ENCODE peak calls at places on chromosome 17, in five cellular contexts. One of them, this sample, is unnamed.

GRCh38 chr17:28989028-28989427 is 16.8 kb downstream of the SEZ6 start:
- DNase-seq in astrocyte: no peak
- DNase-seq in DND-41: no peak
- DNase-seq in pancreas: no peak
- DNase-seq in RWPE1: no peak
- DNase-seq in this sample: no peak

GRCh38 chr17:35795007-35795870 is at the start of gene MMP28:
- DNase-seq in DND-41: no peak
- DNase-seq in astrocyte: peak
- DNase-seq in RWPE1: peak
- DNase-seq in pancreas: peak
- DNase-seq in this sample: peak

GRCh38 chr17:32142857-32143524 is 689 bp downstream of the RHOT1 start:
- DNase-seq in astrocyte: peak
- DNase-seq in RWPE1: peak
- DNase-seq in pancreas: peak
- DNase-seq in DND-41: peak
- DNase-seq in this sample: no peak

GRCh38 chr17:7582401-7583252 is 1.0 kb upstream of the MPDU1 start:
- DNase-seq in RWPE1: no peak
- DNase-seq in pancreas: no peak
- DNase-seq in astrocyte: no peak
- DNase-seq in DND-41: no peak
- DNase-seq in this sample: no peak

GRCh38 chr17:43615330-43615729 is 46.4 kb downstream of the MEOX1 start:
- DNase-seq in RWPE1: peak
- DNase-seq in astrocyte: no peak
- DNase-seq in pancreas: no peak
- DNase-seq in DND-41: no peak
- DNase-seq in this sample: no peak

GRCh38 chr17:7034955-7035590 is 742 bp upstream of the SLC16A13 start:
- DNase-seq in pancreas: no peak
- DNase-seq in astrocyte: no peak
- DNase-seq in DND-41: peak
- DNase-seq in RWPE1: no peak
- DNase-seq in this sample: no peak

GRCh38 chr17:7404737-7405412 is 978 bp upstream of the TMEM256 start:
- DNase-seq in RWPE1: no peak
- DNase-seq in astrocyte: no peak
- DNase-seq in pancreas: peak
- DNase-seq in DND-41: no peak
- DNase-seq in this sample: no peak

GRCh38 chr17:74454197-74455024 is 12.0 kb upstream of the CD300A start:
- DNase-seq in pancreas: peak
- DNase-seq in RWPE1: no peak
- DNase-seq in astrocyte: peak
- DNase-seq in DND-41: no peak
- DNase-seq in this sample: no peak

GRCh38 chr17:55454906-55455474 is 33.4 kb upstream of the MMD start:
- DNase-seq in astrocyte: peak
- DNase-seq in DND-41: no peak
- DNase-seq in pancreas: no peak
- DNase-seq in RWPE1: peak
- DNase-seq in this sample: no peak

GRCh38 chr17:77675816-77676799 is 282.4 kb upstream of the TNRC6C start:
- DNase-seq in RWPE1: no peak
- DNase-seq in astrocyte: peak
- DNase-seq in pancreas: no peak
- DNase-seq in DND-41: no peak
- DNase-seq in this sample: no peak

GRCh38 chr17:79831367-79832210 is 7.7 kb downstream of the CBX4 start:
- DNase-seq in RWPE1: no peak
- DNase-seq in pancreas: peak
- DNase-seq in DND-41: no peak
- DNase-seq in astrocyte: no peak
- DNase-seq in this sample: no peak

GRCh38 chr17:74746922-74747321 is 1.5 kb upstream of the NHERF1 start:
- DNase-seq in astrocyte: no peak
- DNase-seq in DND-41: no peak
- DNase-seq in pancreas: peak
- DNase-seq in RWPE1: no peak
- DNase-seq in this sample: no peak

GRCh38 chr17:41680426-41681040 is 8.2 kb upstream of the EIF1 start:
- DNase-seq in RWPE1: no peak
- DNase-seq in astrocyte: no peak
- DNase-seq in DND-41: no peak
- DNase-seq in pancreas: no peak
- DNase-seq in this sample: no peak

GRCh38 chr17:4152471-4152870 is 9.5 kb downstream of the CYB5D2 start:
- DNase-seq in astrocyte: peak
- DNase-seq in DND-41: no peak
- DNase-seq in pancreas: no peak
- DNase-seq in RWPE1: peak
- DNase-seq in this sample: no peak

GRCh38 chr17:83055911-83056582 is 23.4 kb upstream of the METRNL start:
- DNase-seq in astrocyte: peak
- DNase-seq in pancreas: peak
- DNase-seq in RWPE1: peak
- DNase-seq in DND-41: no peak
- DNase-seq in this sample: no peak

GRCh38 chr17:31512796-31513195 is 121.3 kb downstream of the RAB11FIP4 start:
- DNase-seq in pancreas: no peak
- DNase-seq in RWPE1: no peak
- DNase-seq in astrocyte: no peak
- DNase-seq in DND-41: no peak
- DNase-seq in this sample: no peak

GRCh38 chr17:42194133-42194899 is at the start of gene GHDC:
- DNase-seq in pancreas: peak
- DNase-seq in astrocyte: peak
- DNase-seq in DND-41: peak
- DNase-seq in RWPE1: peak
- DNase-seq in this sample: peak

GRCh38 chr17:9729034-9729650 is 62.2 kb downstream of the DHRS7C start:
- DNase-seq in pancreas: no peak
- DNase-seq in astrocyte: peak
- DNase-seq in DND-41: peak
- DNase-seq in RWPE1: peak
- DNase-seq in this sample: no peak

GRCh38 chr17:82939213-82940030 is 99.6 kb upstream of the ZNF750 start:
- DNase-seq in DND-41: no peak
- DNase-seq in astrocyte: no peak
- DNase-seq in pancreas: peak
- DNase-seq in RWPE1: no peak
- DNase-seq in this sample: no peak

GRCh38 chr17:82551779-82552457 is 32.4 kb downstream of the FOXK2 start:
- DNase-seq in RWPE1: peak
- DNase-seq in pancreas: peak
- DNase-seq in DND-41: peak
- DNase-seq in astrocyte: peak
- DNase-seq in this sample: peak

GRCh38 chr17:36731806-36732205 is 130.4 kb downstream of the MRM1 start:
- DNase-seq in RWPE1: no peak
- DNase-seq in pancreas: no peak
- DNase-seq in astrocyte: no peak
- DNase-seq in DND-41: no peak
- DNase-seq in this sample: no peak

GRCh38 chr17:74736423-74737298 is at the start of gene RAB37:
- DNase-seq in DND-41: peak
- DNase-seq in astrocyte: no peak
- DNase-seq in pancreas: peak
- DNase-seq in RWPE1: no peak
- DNase-seq in this sample: no peak

GRCh38 chr17:17837380-17837821 is 615 bp upstream of the SREBF1 start:
- DNase-seq in astrocyte: peak
- DNase-seq in DND-41: no peak
- DNase-seq in RWPE1: no peak
- DNase-seq in pancreas: no peak
- DNase-seq in this sample: no peak

GRCh38 chr17:9905902-9906301 is 831 bp upstream of the RCVRN start:
- DNase-seq in astrocyte: no peak
- DNase-seq in RWPE1: peak
- DNase-seq in pancreas: no peak
- DNase-seq in DND-41: peak
- DNase-seq in this sample: no peak

DNA sequence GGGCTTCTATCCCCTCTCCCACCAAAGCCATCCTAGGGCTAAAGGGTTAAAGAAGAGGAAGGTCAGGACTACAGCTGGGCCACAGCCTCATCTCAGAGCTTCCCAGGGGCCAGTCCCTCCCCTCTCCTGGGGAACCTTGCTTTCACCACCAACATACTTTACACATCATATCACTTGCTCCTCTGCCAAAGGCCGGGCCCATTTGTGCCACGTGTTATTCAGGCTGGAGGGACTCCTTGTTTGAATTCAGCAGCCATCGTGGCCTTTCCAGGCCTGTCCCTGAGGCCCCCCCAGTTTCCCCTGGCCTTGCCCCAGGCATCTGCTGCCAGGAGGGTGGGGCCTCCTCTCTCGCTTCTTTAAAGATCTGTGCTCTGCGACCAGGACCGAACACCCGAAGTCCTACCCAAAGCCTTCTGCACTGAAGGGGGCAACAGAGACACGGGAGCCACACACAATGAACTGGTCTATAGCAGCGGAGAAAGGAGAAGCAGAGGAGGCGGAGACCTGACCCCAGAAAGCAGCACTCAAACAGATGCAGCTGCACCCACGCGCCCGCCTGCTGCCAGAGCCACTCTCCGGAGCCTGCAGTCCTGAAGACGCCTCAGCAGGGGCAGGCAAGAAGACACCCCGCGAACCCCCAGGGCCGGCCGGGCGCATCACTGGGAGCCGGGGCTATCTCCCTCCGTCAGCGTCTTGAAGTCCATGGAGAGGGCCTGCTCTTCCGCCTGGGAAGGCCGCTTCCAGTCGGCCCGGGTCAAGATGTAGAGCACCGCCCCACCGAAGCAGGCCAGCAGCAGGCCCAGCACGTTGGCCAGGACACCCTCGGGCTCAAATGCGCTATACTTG is 12.1 kb downstream of the CYB561 start:
- DNase-seq in astrocyte: peak
- DNase-seq in pancreas: no peak
- DNase-seq in RWPE1: peak
- DNase-seq in DND-41: peak
- DNase-seq in this sample: no peak
- TF ChIP-seq CTCF in astrocyte: no peak
- TF ChIP-seq CTCF in pancreas: no peak
- TF ChIP-seq CTCF in RWPE1: no peak
- TF ChIP-seq CTCF in DND-41: peak
- TF ChIP-seq CTCF in this sample: no peak

DNA sequence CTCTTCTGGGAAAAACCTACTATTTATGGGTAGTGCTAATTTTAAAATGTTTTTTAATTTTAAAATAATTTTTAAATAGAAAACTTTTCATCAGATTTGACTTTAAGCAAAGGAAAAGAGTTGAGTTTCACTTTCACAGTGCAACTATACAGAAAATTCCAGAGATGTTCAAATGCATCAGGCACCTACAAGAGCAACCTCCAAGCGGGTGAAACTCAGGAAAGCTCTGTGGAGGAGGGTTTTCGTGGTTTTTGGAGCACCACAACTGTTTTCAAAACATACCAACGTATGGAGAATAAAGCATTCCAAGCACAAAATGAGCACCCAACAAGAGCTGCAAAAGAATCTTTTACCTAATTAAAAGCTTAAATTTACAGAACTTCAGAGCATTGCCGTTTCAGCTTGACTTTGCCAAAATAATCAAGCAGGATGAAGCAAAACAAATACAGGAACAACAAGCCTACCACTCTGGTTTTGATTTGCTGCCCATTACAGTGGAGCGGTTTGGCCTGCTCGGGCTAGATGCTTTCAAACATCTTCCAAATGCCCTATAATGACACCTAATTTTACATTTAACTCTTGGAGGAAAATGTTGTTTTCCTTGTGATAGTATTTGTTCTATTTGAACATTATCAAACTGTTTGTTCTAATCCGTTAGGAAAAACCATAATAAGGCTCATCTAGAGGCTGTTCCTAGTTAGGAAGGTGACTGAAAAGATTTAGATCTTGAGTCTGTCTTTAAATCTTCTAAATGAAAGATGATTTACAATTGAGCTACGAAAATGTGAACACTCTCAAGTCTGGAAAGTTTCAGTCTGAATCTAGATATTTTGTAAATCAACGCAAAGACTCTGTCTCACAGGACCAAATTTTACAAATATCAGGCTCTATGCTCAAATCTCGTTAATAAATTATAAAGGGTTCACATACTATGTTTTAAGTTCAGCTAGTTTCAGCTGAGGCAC is 34.5 kb downstream of the NACA2 start:
- DNase-seq in DND-41: no peak
- DNase-seq in RWPE1: no peak
- DNase-seq in astrocyte: peak
- DNase-seq in pancreas: no peak
- DNase-seq in this sample: no peak
- H3K27ac ChIP-seq in DND-41: no peak
- H3K27ac ChIP-seq in RWPE1: no peak
- H3K27ac ChIP-seq in astrocyte: no peak
- H3K27ac ChIP-seq in pancreas: no peak
- H3K27ac ChIP-seq in this sample: no peak

GRCh38 chr17:57835333-57835900 is 14.4 kb downstream of the MRPS23 start:
- DNase-seq in DND-41: no peak
- DNase-seq in astrocyte: no peak
- DNase-seq in RWPE1: no peak
- DNase-seq in pancreas: no peak
- DNase-seq in this sample: no peak

GRCh38 chr17:57834146-57834741 is 15.6 kb downstream of the MRPS23 start:
- DNase-seq in DND-41: no peak
- DNase-seq in RWPE1: peak
- DNase-seq in pancreas: no peak
- DNase-seq in astrocyte: no peak
- DNase-seq in this sample: no peak

GRCh38 chr17:57832299-57832698 is 17.5 kb downstream of the MRPS23 start:
- DNase-seq in pancreas: no peak
- DNase-seq in RWPE1: no peak
- DNase-seq in astrocyte: no peak
- DNase-seq in DND-41: no peak
- DNase-seq in this sample: no peak

GRCh38 chr17:57832711-57833596 is 16.9 kb downstream of the MRPS23 start:
- DNase-seq in RWPE1: peak
- DNase-seq in DND-41: peak
- DNase-seq in pancreas: peak
- DNase-seq in astrocyte: peak
- DNase-seq in this sample: peak

GRCh38 chr17:57833597-57833939 is 16.3 kb downstream of the MRPS23 start:
- DNase-seq in pancreas: no peak
- DNase-seq in RWPE1: no peak
- DNase-seq in DND-41: no peak
- DNase-seq in astrocyte: no peak
- DNase-seq in this sample: no peak
- TF ChIP-seq CTCF in pancreas: no peak
- TF ChIP-seq CTCF in RWPE1: peak
- TF ChIP-seq CTCF in DND-41: no peak
- TF ChIP-seq CTCF in astrocyte: no peak
- TF ChIP-seq CTCF in this sample: peak

DNA sequence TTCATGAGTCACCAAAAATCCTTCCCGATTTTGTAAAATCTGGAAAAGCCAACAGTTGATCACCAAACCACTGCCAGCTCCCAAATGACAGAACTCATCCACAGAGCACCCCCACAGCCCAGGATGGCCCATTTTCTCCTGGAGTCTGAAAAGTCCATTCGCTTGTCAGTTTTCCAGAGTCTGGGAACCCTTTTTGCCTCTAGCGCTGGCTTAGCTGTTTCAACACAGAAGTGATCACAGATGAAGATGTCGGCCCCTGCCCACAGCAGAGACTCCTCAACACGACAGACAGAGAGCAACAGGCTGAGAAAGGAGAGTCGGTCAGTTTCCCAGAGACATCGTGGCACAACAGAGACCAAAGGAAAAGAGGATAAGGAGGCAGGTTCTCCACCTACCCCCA is 66.4 kb downstream of the NXN start:
- DNase-seq in RWPE1: no peak
- DNase-seq in DND-41: no peak
- DNase-seq in astrocyte: no peak
- DNase-seq in pancreas: no peak
- DNase-seq in this sample: no peak
- H3K27ac ChIP-seq in RWPE1: peak
- H3K27ac ChIP-seq in DND-41: no peak
- H3K27ac ChIP-seq in astrocyte: no peak
- H3K27ac ChIP-seq in pancreas: no peak
- H3K27ac ChIP-seq in this sample: no peak